ENCODE peak calls at places on chromosomes 4 and X, in seven cellular contexts. O is mammary epithelial cell; C is right cardiac atrium; M is T1000; B is OCI-LY7; J is NCI-H1105 treated with DMSO at 0.1 percent for 48 hours; Y is stimulated activated CD4-positive, alpha-beta T cell treated with anti-CD3 and anti-CD28 coated beads, TNF-alpha, amount 100 ng/mL, for 48 hours. W is an unnamed sample.

GRCh38 chr4:116501954-116502353 is 583.4 kb downstream of the TRAM1L1 start:
- DNase-seq in C (no peak), B (no peak), M (no peak), Y (no peak), O (peak; percentile 19), J (no peak), W (peak; percentile 17)

GRCh38 chr4:8350326-8350725 is 80.8 kb downstream of the HTRA3 start:
- DNase-seq in Y (no peak), M (no peak), C (no peak), J (no peak), O (no peak), B (no peak), W (no peak)

GRCh38 chrX:155048997-155049619 is 21.8 kb downstream of the CMC4 start:
- DNase-seq in O (peak; percentile 19), Y (no peak), B (peak; percentile 48), M (no peak), J (peak; percentile 52), C (peak; percentile 59), W (peak; percentile 56)

GRCh38 chr4:117447925-117448324 is 362.5 kb upstream of the TRAM1L1 start:
- DNase-seq in C (no peak), J (no peak), Y (no peak), O (no peak), B (peak; percentile 31), M (no peak), W (peak; percentile 66)

GRCh38 chr4:876780-877179 is 50.9 kb upstream of the CPLX1 start:
- DNase-seq in Y (no peak), O (no peak), J (no peak), M (no peak), B (peak; percentile 11), C (no peak), W (no peak)

GRCh38 chrX:47380268-47380667 is 9.9 kb downstream of the ZNF157 start:
- DNase-seq in M (no peak), Y (peak; percentile 26), B (no peak), O (peak; percentile 45), C (no peak), J (no peak), W (peak; percentile 58)

GRCh38 chr4:151276787-151277557 is at the start of gene PRSS48:
- DNase-seq in O (peak; percentile 42), J (peak; percentile 19), C (peak; percentile 83), M (no peak), Y (peak; percentile 31), B (peak; percentile 48), W (peak; percentile 55)

GRCh38 chrX:100819534-100819836 is 706 bp upstream of the CSTF2 start:
- DNase-seq in M (no peak), Y (peak; percentile 8), B (no peak), J (no peak), C (no peak), O (no peak), W (no peak)

GRCh38 chrX:119622356-119623232 is 16.4 kb upstream of the NKRF start:
- DNase-seq in C (no peak), Y (no peak), O (no peak), M (no peak), B (no peak), J (no peak), W (peak; percentile 86)

GRCh38 chrX:75522565-75523411 is at the start of gene ZDHHC15:
- DNase-seq in M (peak; percentile 71), O (no peak), B (no peak), J (peak; percentile 78), C (peak; percentile 87), Y (peak; percentile 43), W (peak; percentile 16)

GRCh38 chrX:40176256-40176978 is 78.7 kb upstream of the BCOR start:
- DNase-seq in J (no peak), C (peak; percentile 91), Y (peak; percentile 66), B (peak; percentile 84), M (no peak), O (no peak), W (peak; percentile 54)

GRCh38 chr4:170657761-170658160 is 568.0 kb upstream of the AADAT start:
- DNase-seq in O (no peak), J (no peak), C (no peak), M (no peak), Y (no peak), B (no peak), W (no peak)

GRCh38 chrX:48578661-48579128 is 4.4 kb downstream of the RBM3 start:
- DNase-seq in B (no peak), M (no peak), O (no peak), C (no peak), J (no peak), Y (no peak), W (peak; percentile 65)

GRCh38 chr4:184409911-184410692 is 64.2 kb downstream of the IRF2 start:
- DNase-seq in J (no peak), M (no peak), C (no peak), Y (no peak), O (no peak), B (peak; percentile 51), W (no peak)

GRCh38 chr4:152422817-152423320 is 113.0 kb downstream of the FBXW7 start:
- DNase-seq in O (no peak), C (no peak), B (no peak), J (no peak), M (no peak), Y (no peak), W (no peak)

GRCh38 chrX:18353931-18354368 is 538 bp downstream of the SCML2 start:
- DNase-seq in Y (no peak), C (peak; percentile 56), M (no peak), O (no peak), B (peak; percentile 63), J (peak; percentile 17), W (peak; percentile 47)

GRCh38 chr4:93084599-93085305 is 743.8 kb upstream of the ATOH1 start:
- DNase-seq in C (no peak), O (no peak), Y (no peak), J (no peak), B (no peak), M (no peak), W (peak; percentile 85)

GRCh38 chr4:164945146-164945545 is 32.3 kb downstream of the TRIM61 start:
- DNase-seq in M (no peak), C (no peak), O (no peak), B (no peak), J (no peak), Y (no peak), W (no peak)

GRCh38 chrX:18885317-18886004 is 98.5 kb downstream of the PHKA2 start:
- DNase-seq in O (no peak), J (no peak), M (no peak), B (no peak), C (no peak), Y (no peak), W (no peak)

GRCh38 chr4:52038109-52038912 is at the start of gene SGCB:
- DNase-seq in C (peak; percentile 92), Y (peak; percentile 40), J (peak; percentile 41), B (peak; percentile 70), O (peak; percentile 37), M (peak; percentile 68), W (peak; percentile 82)

GRCh38 chr4:140252742-140253555 is 99.0 kb upstream of the MAML3 start:
- DNase-seq in J (peak; percentile 70), M (peak; percentile 40), Y (no peak), B (peak; percentile 52), C (peak; percentile 91), O (peak; percentile 58), W (peak; percentile 24)

GRCh38 chrX:11704725-11705495 is 39.2 kb upstream of the ARHGAP6 start:
- DNase-seq in M (no peak), J (no peak), O (no peak), B (no peak), C (no peak), Y (no peak), W (peak; percentile 76)

GRCh38 chr4:19844436-19844835 is 407.3 kb upstream of the SLIT2 start:
- DNase-seq in J (no peak), Y (no peak), C (peak; percentile 66), M (no peak), B (no peak), O (no peak), W (peak; percentile 12)

GRCh38 chr4:53591372-53591892 is at the start of gene LNX1:
- DNase-seq in M (no peak), J (no peak), Y (no peak), B (no peak), C (no peak), O (no peak), W (no peak)

GRCh38 chr4:123042095-123042494 is 119.7 kb upstream of the NUDT6 start:
- DNase-seq in B (no peak), O (no peak), M (no peak), C (no peak), J (no peak), Y (no peak), W (no peak)

GRCh38 chr4:61201562-61202099 is 1.5 kb downstream of the ADGRL3 start:
- DNase-seq in B (no peak), J (no peak), O (peak; percentile 32), Y (no peak), M (peak; percentile 40), C (peak; percentile 47), W (peak; percentile 8)

GRCh38 chrX:105063743-105064142 is 156.8 kb downstream of the TEX13A start:
- DNase-seq in M (no peak), Y (no peak), J (no peak), C (no peak), O (no peak), B (no peak), W (no peak)

GRCh38 chr4:123419885-123420743 is 23.5 kb downstream of the SPRY1 start:
- DNase-seq in B (no peak), O (no peak), J (no peak), Y (no peak), M (no peak), C (no peak), W (no peak)

GRCh38 chr4:107037188-107037587 is 1.1 kb upstream of the DKK2 start:
- DNase-seq in Y (no peak), J (peak; percentile 38), B (no peak), M (no peak), C (peak; percentile 75), O (no peak), W (no peak)

GRCh38 chr4:101556845-101557244 is 209.5 kb upstream of the PPP3CA start:
- DNase-seq in B (no peak), Y (no peak), J (no peak), O (no peak), M (no peak), C (no peak), W (no peak)

GRCh38 chr4:167897116-167897515 is 195.2 kb upstream of the ANXA10 start:
- DNase-seq in O (peak; percentile 95), C (no peak), J (peak; percentile 45), B (no peak), Y (no peak), M (no peak), W (peak; percentile 56)

GRCh38 chr4:102129810-102130209 is 215.5 kb downstream of the SLC39A8 start:
- DNase-seq in M (no peak), Y (no peak), B (no peak), O (no peak), J (no peak), C (no peak), W (no peak)

GRCh38 chrX:57985951-57986350 is 75.7 kb upstream of the ZXDA start:
- DNase-seq in M (no peak), Y (no peak), O (no peak), J (no peak), C (no peak), B (no peak), W (no peak)

W was measured in SJCRH30.